ENCODE peak calls at places on chromosomes 12 and 14, in four cellular contexts. W, T, L and V are unnamed samples.

GRCh38 chr12:110039085-110039807 is 9.1 kb downstream of the C12orf76 start:
- DNase-seq in W (no peak), T (no peak), L (peak), V (no peak)

GRCh38 chr14:93954900-93955891 is 21.2 kb downstream of the ASB2 start:
- DNase-seq in W (no peak), T (no peak), L (no peak), V (peak)

GRCh38 chr14:54447231-54447692 is 6.1 kb upstream of the CNIH1 start:
- DNase-seq in W (no peak), T (no peak), L (peak), V (no peak)

GRCh38 chr14:74038015-74038859 is 19.1 kb downstream of the BBOF1 start:
- DNase-seq in W (no peak), T (no peak), L (peak), V (no peak)

GRCh38 chr14:99541211-99541610 is 60.0 kb downstream of the CCNK start:
- DNase-seq in W (no peak), T (no peak), L (no peak), V (no peak)

GRCh38 chr12:67813509-67813908 is 165.0 kb downstream of the DYRK2 start:
- DNase-seq in W (no peak), T (no peak), L (no peak), V (no peak)

GRCh38 chr12:82688035-82688501 is 1.4 kb downstream of the TMTC2 start:
- DNase-seq in W (no peak), T (no peak), L (peak), V (no peak)

GRCh38 chr14:39395555-39396254 is 36.5 kb downstream of the FBXO33 start:
- DNase-seq in W (no peak), T (no peak), L (no peak), V (no peak)

GRCh38 chr12:55965941-55966407 is at the start of gene PMEL:
- DNase-seq in W (no peak), T (no peak), L (peak), V (no peak)

GRCh38 chr12:116314477-116314876 is 37.0 kb upstream of the MED13L start:
- DNase-seq in W (no peak), T (no peak), L (no peak), V (no peak)

GRCh38 chr12:47867496-47867941 is 37.3 kb downstream of the VDR start:
- DNase-seq in W (no peak), T (peak), L (no peak), V (peak)

GRCh38 chr12:19190292-19191031 is 60.9 kb downstream of the PLEKHA5 start:
- DNase-seq in W (no peak), T (peak), L (no peak), V (no peak)